ENCODE peak calls at places on chromosome 3, in seven cellular contexts. B is cardiac muscle cell; P is CD4-positive, CD25-positive, alpha-beta regulatory T cell; G is heart left ventricle; N is endothelial cell of umbilical vein; E is CD8-positive, alpha-beta T cell; O is right lobe of liver. C is an unnamed sample.
A peak's percentile ranks its signal among the peaks of the same experiment; 100 is the strongest.

GRCh38 chr3:8733332-8734094 is at the start of gene CAV3:
- DNase-seq in N (no peak), B (no peak), O (no peak), E (no peak), P (no peak), G (peak; percentile 76), C (no peak)

GRCh38 chr3:158267015-158267414 is 157.1 kb downstream of the RSRC1 start:
- DNase-seq in P (no peak), E (no peak), G (no peak), O (no peak), B (peak; percentile 7), N (no peak), C (no peak)

GRCh38 chr3:95476534-95476933 is 1337.9 kb upstream of the EPHA6 start:
- DNase-seq in N (no peak), E (no peak), B (no peak), G (no peak), O (no peak), P (no peak), C (no peak)

GRCh38 chr3:13647314-13648059 is 98.6 kb downstream of the FBLN2 start:
- DNase-seq in E (no peak), N (no peak), O (no peak), P (no peak), B (peak; percentile 18), G (no peak), C (no peak)

GRCh38 chr3:24123596-24123995 is 178.5 kb downstream of the NR1D2 start:
- DNase-seq in O (no peak), E (no peak), G (no peak), B (peak; percentile 65), N (no peak), P (no peak), C (peak; percentile 38)

GRCh38 chr3:46162975-46163550 is 45.0 kb downstream of the CCR1 start:
- DNase-seq in O (no peak), P (no peak), E (no peak), G (no peak), B (no peak), N (no peak), C (peak; percentile 83)

GRCh38 chr3:63400259-63400860 is 122.3 kb downstream of the SYNPR start:
- DNase-seq in N (no peak), E (no peak), O (no peak), P (no peak), B (peak; percentile 13), G (no peak), C (no peak)

GRCh38 chr3:153219147-153219546 is 57.1 kb downstream of the RAP2B start:
- DNase-seq in E (no peak), O (no peak), N (no peak), G (no peak), B (peak; percentile 27), P (no peak), C (no peak)

GRCh38 chr3:194282436-194283122 is 68.5 kb downstream of the CPN2 start:
- DNase-seq in N (no peak), B (no peak), G (peak; percentile 46), O (no peak), E (no peak), P (no peak), C (no peak)

GRCh38 chr3:36489679-36490420 is 109.5 kb downstream of the STAC start:
- DNase-seq in O (no peak), N (no peak), P (no peak), G (no peak), E (no peak), B (no peak), C (no peak)

GRCh38 chr3:71581981-71582611 is 1.4 kb downstream of the FOXP1 start:
- DNase-seq in O (peak; percentile 73), G (peak; percentile 71), P (peak; percentile 14), B (peak; percentile 38), N (peak; percentile 56), E (peak; percentile 56), C (peak; percentile 58)

GRCh38 chr3:10455515-10455914 is 49.9 kb downstream of the ATP2B2 start:
- DNase-seq in B (no peak), G (no peak), E (no peak), P (no peak), O (no peak), N (no peak), C (no peak)

GRCh38 chr3:42935472-42935871 is 29.5 kb downstream of the ZNF662 start:
- DNase-seq in G (no peak), B (no peak), E (peak; percentile 54), O (no peak), N (no peak), P (no peak), C (no peak)

GRCh38 chr3:48268381-48268935 is 27.6 kb downstream of the ZNF589 start:
- DNase-seq in B (no peak), E (peak; percentile 76), G (no peak), P (peak; percentile 54), N (no peak), O (no peak), C (no peak)

GRCh38 chr3:42846682-42847522 is 28.8 kb downstream of the CYP8B1 start:
- DNase-seq in O (no peak), E (no peak), N (no peak), B (no peak), P (no peak), G (peak; percentile 44), C (no peak)

GRCh38 chr3:132342183-132342582 is 25.0 kb downstream of the ACP3 start:
- DNase-seq in P (no peak), E (no peak), O (no peak), N (no peak), G (no peak), B (peak; percentile 61), C (no peak)

GRCh38 chr3:171851685-171852084 is 8.5 kb downstream of the TMEM212 start:
- DNase-seq in N (peak; percentile 98), E (no peak), P (no peak), O (no peak), B (peak; percentile 66), G (no peak), C (no peak)

GRCh38 chr3:126522363-126522788 is 1.6 kb upstream of the CHST13 start:
- DNase-seq in P (no peak), O (peak; percentile 79), G (peak; percentile 65), B (peak; percentile 58), N (peak; percentile 43), E (peak; percentile 71), C (no peak)

GRCh38 chr3:46714728-46715506 is 2.8 kb downstream of the PRSS50 start:
- DNase-seq in E (peak; percentile 43), B (no peak), G (no peak), O (no peak), P (no peak), N (no peak), C (no peak)

GRCh38 chr3:81419196-81419595 is 342.2 kb downstream of the GBE1 start:
- DNase-seq in P (no peak), G (no peak), E (no peak), B (peak; percentile 49), N (peak; percentile 43), O (no peak), C (no peak)
- H3K4me1 ChIP-seq in P (no peaks in the 10 kb centered on the region), G (no peaks in the 10 kb centered on the region), E (no peaks in the 10 kb centered on the region), B (no peaks in the 10 kb centered on the region), N (peaks cover under 1% of the 10 kb centered on the region), O (no peaks in the 10 kb centered on the region), C (no peaks in the 10 kb centered on the region)

GRCh38 chr3:183283886-183284285 is 30.8 kb downstream of the B3GNT5 start:
- DNase-seq in O (no peak), G (no peak), B (no peak), N (no peak), P (no peak), E (no peak), C (no peak)
- H3K4me3 ChIP-seq in O (no peak overlapping the region), G (no peak overlapping the region), B (no peak overlapping the region), N (no peak overlapping the region), P (no peak overlapping the region), E (no peak overlapping the region), C (no peak overlapping the region)

DNA sequence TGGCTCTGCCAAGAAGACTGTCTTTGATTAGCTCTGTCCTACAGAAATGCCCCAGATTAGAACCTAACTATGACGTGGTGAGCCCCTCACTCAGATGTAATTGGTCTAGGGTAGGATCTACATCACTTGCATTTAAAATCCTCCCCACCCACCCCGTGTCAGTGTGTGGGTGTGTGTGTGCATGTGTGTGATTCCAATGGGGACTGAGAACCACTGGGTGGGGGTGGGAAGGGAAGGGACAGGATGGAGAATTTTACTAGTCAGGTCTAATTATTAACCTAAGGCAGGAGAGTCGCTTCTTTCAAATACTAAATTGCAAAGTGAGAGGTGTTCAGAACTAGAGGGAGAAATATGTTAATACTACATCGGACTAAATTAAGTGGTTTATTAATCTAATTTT is 91.7 kb downstream of the TBL1XR1 start:
- DNase-seq in E (no peak), N (no peak), O (no peak), B (no peak), P (no peak), G (no peak), C (no peak)
- H3K4me1 ChIP-seq in E (peaks cover 36% of the 10 kb centered on the region), N (no peaks in the 10 kb centered on the region), O (no peaks in the 10 kb centered on the region), B (peaks cover 53% of the 10 kb centered on the region), P (peaks cover 56% of the 10 kb centered on the region), G (no peaks in the 10 kb centered on the region), C (peaks cover 7% of the 10 kb centered on the region)

DNA sequence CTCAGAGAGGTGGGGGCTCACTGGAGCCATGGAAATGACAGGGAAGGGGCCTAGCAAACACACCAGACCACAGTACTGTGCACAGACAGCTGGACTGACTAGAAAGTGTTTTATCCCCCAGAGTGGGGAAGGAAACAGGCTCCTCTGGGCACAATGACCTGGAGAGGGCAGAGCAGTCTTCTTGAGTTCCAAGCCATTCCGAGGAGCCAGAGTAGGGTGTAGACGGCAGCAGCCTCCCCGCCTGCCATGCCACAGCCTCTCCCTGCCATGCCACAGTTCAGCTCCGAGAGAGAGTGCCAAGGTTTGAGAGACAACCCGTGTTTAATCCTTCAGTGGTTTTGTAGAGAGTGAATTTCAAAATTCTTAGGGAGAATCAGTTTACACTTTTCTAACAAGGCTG is 3.0 kb downstream of the PODXL2 start:
- DNase-seq in N (no peak), O (no peak), B (no peak), P (no peak), G (no peak), E (no peak), C (no peak)
- H3K4me3 ChIP-seq in N (no peak overlapping the region), O (no peak overlapping the region), B (no peak overlapping the region), P (no peak overlapping the region), G (no peak overlapping the region), E (no peak overlapping the region), C (no peak overlapping the region)

DNA sequence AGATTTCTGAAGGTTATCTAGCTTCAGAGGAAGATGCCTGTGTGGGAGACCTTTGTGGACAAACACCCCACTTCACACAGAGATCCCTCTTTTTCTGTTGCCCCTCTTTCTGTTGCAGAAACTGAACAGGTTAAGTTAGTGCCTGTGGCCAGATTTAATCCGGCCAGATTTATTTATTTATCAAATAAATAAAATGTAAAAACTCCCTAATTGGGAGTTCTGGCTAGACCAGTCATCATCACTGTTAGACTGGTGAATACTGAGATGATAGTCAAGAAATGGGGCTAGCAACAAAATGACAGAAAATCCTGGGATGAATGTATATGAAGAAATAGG is 1.2 kb upstream of the TBC1D5 start:
- DNase-seq in G (no peak), B (no peak), N (no peak), P (no peak), E (no peak), O (no peak), C (no peak)
- H3K4me1 ChIP-seq in G (no peaks in the 10 kb centered on the region), B (peaks cover 20% of the 10 kb centered on the region), N (peaks cover 27% of the 10 kb centered on the region), P (peaks cover 32% of the 10 kb centered on the region), E (peaks cover 16% of the 10 kb centered on the region), O (no peaks in the 10 kb centered on the region), C (peaks cover 21% of the 10 kb centered on the region)

C was measured in SJSA1.